ENCODE peak calls at places on chromosomes 7 and 10, in four cellular contexts. A, P, U and M are unnamed samples.

GRCh38 chr7:104795086-104795485 is 218.9 kb upstream of the KMT2E start:
- DNase-seq in A (no peak), P (no peak), U (no peak), M (no peak)

GRCh38 chr10:79188154-79188763 is 119.5 kb downstream of the ZMIZ1 start:
- DNase-seq in U (peak), P (no peak), A (peak), M (no peak)

GRCh38 chr10:20207700-20208099 is 391.5 kb downstream of the PLXDC2 start:
- DNase-seq in U (no peak), A (no peak), P (no peak), M (no peak)

GRCh38 chr10:84538036-84538435 is 209.6 kb downstream of the CCSER2 start:
- DNase-seq in P (no peak), U (no peak), A (no peak), M (no peak)

GRCh38 chr10:122343936-122344335 is 30.6 kb upstream of the PLEKHA1 start:
- DNase-seq in P (no peak), U (no peak), A (no peak), M (no peak)

GRCh38 chr7:19378340-19378704 is 233.1 kb upstream of the FERD3L start:
- DNase-seq in U (no peak), A (no peak), P (no peak), M (no peak)

GRCh38 chr7:73824986-73825385 is 5.8 kb upstream of the CLDN4 start:
- DNase-seq in U (no peak), A (peak), P (no peak), M (peak)

GRCh38 chr7:136015638-136016037 is 38.5 kb upstream of the MTPN start:
- DNase-seq in A (no peak), P (no peak), U (no peak), M (no peak)

GRCh38 chr7:121372376-121373024 is 23.6 kb downstream of the FAM3C start:
- DNase-seq in A (no peak), P (no peak), U (no peak), M (no peak)

GRCh38 chr10:132575320-132576201 is 38.0 kb downstream of the INPP5A start:
- DNase-seq in P (no peak), A (no peak), U (peak), M (peak)

GRCh38 chr10:94997763-94998174 is 59.3 kb downstream of the CYP2C9 start:
- DNase-seq in U (no peak), A (no peak), P (no peak), M (no peak)

GRCh38 chr7:135235841-135236240 is 2.2 kb downstream of the STRA8 start:
- DNase-seq in A (no peak), P (no peak), U (no peak), M (no peak)

GRCh38 chr7:877312-878232 is 1.2 kb downstream of the GET4 start:
- DNase-seq in A (peak), U (peak), P (no peak), M (peak)

GRCh38 chr7:25028370-25028971 is 48.5 kb upstream of the OSBPL3 start:
- DNase-seq in U (peak), A (no peak), P (no peak), M (no peak)

GRCh38 chr10:21700474-21700873 is 166.4 kb downstream of the MLLT10 start:
- DNase-seq in P (no peak), A (no peak), U (no peak), M (no peak)

GRCh38 chr7:11343818-11344413 is 370.2 kb downstream of the PHF14 start:
- DNase-seq in A (no peak), P (no peak), U (peak), M (no peak)

GRCh38 chr7:158357106-158357897 is 230.3 kb downstream of the PTPRN2 start:
- DNase-seq in P (peak), U (no peak), A (no peak), M (no peak)

GRCh38 chr7:153628825-153629224 is 423.4 kb upstream of the DPP6 start:
- DNase-seq in A (no peak), U (no peak), P (no peak), M (no peak)

GRCh38 chr7:30352169-30352568 is 67.8 kb downstream of the ZNRF2 start:
- DNase-seq in P (no peak), U (no peak), A (no peak), M (no peak)

GRCh38 chr7:79308176-79308575 is 145.3 kb downstream of the MAGI2 start:
- DNase-seq in U (peak), P (no peak), A (no peak), M (no peak)

GRCh38 chr7:136074840-136075239 is 97.7 kb upstream of the MTPN start:
- DNase-seq in P (no peak), A (no peak), U (no peak), M (no peak)

GRCh38 chr10:65891073-65891981 is 1034.5 kb upstream of the LRRTM3 start:
- DNase-seq in P (no peak), U (peak), A (no peak), M (no peak)

GRCh38 chr10:62109532-62110293 is 158.9 kb downstream of the RTKN2 start:
- DNase-seq in U (no peak), A (no peak), P (no peak), M (no peak)

GRCh38 chr10:30373596-30374327 is 24.7 kb upstream of the MTPAP start:
- DNase-seq in A (peak), U (no peak), P (peak), M (no peak)

GRCh38 chr7:23418046-23418445 is 52.2 kb downstream of the IGF2BP3 start:
- DNase-seq in U (no peak), P (no peak), A (no peak), M (no peak)

GRCh38 chr10:130902471-130902870 is 409.1 kb downstream of the TCERG1L start:
- DNase-seq in P (no peak), A (no peak), U (no peak), M (no peak)

GRCh38 chr10:52621635-52622079 is 150.9 kb downstream of the MBL2 start:
- DNase-seq in P (no peak), U (no peak), A (no peak), M (no peak)

GRCh38 chr10:114042895-114043531 is 653 bp upstream of the ADRB1 start:
- DNase-seq in P (peak), U (peak), A (peak), M (peak)

GRCh38 chr10:37821237-37821636 is 36.2 kb downstream of the ZNF248 start:
- DNase-seq in P (no peak), A (no peak), U (no peak), M (no peak)

GRCh38 chr7:24706211-24707165 is 50.8 kb downstream of the GSDME start:
- DNase-seq in U (no peak), A (no peak), P (no peak), M (no peak)

GRCh38 chr7:50868426-50869100 is 85.9 kb upstream of the GRB10 start:
- DNase-seq in A (no peak), P (no peak), U (no peak), M (no peak)

GRCh38 chr10:15027741-15028140 is 16.0 kb upstream of the OLAH start:
- DNase-seq in U (no peak), P (no peak), A (no peak), M (no peak)

GRCh38 chr7:140041626-140042385 is 20.9 kb downstream of the PARP12 start:
- DNase-seq in A (no peak), P (no peak), U (no peak), M (no peak)

GRCh38 chr7:137834552-137834951 is 12.2 kb downstream of the DGKI start:
- DNase-seq in U (no peak), A (no peak), P (no peak), M (no peak)

GRCh38 chr7:21428642-21428941 is 709 bp downstream of the SP4 start:
- DNase-seq in U (no peak), A (no peak), P (no peak), M (no peak)

GRCh38 chr7:21430575-21430954 is 2.7 kb downstream of the SP4 start:
- DNase-seq in P (no peak), A (no peak), U (no peak), M (peak)

GRCh38 chr7:21427861-21428641 is at the start of gene SP4:
- DNase-seq in P (peak), U (peak), A (peak), M (peak)

GRCh38 chr7:21429786-21430574 is 2.1 kb downstream of the SP4 start:
- DNase-seq in P (no peak), U (no peak), A (no peak), M (no peak)

GRCh38 chr7:21429021-21429420 is 1.1 kb downstream of the SP4 start:
- DNase-seq in A (no peak), U (no peak), P (no peak), M (no peak)
- H3K4me3 ChIP-seq in A (peak), U (peak), P (peak), M (peak)

DNA sequence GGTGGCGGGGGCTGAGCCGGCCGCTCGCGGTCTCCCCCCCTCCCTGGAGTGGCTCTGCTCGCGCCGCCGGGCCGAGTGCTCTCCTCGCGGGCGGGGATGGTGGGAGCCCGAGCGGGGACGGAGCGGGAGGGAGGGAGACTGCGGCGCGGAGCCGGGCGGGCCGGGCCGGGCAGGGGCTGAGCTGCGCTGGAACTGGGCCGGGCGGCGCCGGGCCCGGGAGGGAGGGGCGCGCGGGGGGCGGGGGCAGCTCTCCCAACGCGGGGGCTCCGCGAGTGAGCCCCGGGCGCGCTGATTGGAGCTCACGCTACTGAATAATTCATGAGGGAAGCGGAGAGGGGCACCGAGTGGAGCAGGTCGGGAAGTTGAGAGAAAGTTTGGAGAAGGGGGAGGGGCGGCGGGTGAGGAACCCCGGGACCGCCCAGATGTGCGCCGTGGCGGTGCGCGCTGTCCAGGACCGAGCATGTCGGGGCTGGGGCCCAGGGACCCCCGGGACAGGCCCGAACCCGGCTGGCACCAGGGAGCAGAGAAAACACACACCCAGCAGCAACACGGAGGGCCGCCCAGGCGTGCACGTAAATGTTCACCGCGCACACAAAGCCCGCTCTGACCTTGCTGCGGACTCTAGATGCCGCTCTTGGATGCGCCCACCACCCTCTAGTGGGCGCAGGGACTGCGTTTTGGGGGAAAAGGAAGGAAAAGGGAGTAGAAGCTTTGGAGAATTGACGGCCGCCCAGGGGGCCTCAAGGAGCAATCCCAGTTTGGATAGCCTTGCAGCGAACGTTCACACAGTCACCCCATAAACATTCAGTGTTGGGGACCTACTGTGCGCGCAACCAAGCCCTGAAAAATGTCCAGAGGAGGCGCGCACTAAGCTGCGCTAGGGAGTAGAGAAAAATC is at the start of gene EPHB4:
- DNase-seq in U (peak), P (peak), A (peak), M (peak)
- TF ChIP-seq CTCF in U (peak), P (no peak), A (peak), M (no peak)

DNA sequence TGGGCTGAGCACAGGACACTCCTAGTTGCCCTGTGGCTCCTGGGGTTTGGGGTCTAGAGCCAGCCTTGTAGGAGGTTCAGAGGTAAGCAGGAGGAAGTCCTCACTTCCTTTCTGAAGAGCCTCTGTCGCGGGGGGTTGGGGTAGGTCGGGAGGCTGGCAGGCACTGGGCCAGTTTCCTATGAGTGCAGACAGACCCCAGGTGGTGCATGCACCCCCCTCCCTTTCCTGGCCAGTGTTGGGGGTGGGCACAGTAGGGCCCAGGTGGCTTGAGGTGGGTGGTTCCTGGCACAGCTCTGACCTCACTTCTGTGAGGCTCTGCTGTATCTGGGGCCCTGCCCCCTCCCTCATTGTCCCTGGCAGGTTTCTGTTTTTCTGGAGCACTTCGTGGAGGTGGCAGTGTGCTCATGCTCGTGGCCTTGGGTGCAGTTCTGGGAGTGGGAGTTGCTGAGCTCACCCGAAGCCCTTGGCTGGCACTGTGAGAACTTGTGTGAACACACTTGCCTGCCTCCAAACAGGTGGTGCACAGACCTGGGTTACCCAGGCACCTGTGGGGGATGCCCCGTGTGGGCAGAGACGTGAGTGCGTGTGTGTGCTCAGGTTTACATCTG is 1.8 kb downstream of the PALD1 start:
- DNase-seq in P (no peak), U (no peak), A (no peak), M (peak)
- H3K4me3 ChIP-seq in P (peak), U (no peak), A (peak), M (peak)

DNA sequence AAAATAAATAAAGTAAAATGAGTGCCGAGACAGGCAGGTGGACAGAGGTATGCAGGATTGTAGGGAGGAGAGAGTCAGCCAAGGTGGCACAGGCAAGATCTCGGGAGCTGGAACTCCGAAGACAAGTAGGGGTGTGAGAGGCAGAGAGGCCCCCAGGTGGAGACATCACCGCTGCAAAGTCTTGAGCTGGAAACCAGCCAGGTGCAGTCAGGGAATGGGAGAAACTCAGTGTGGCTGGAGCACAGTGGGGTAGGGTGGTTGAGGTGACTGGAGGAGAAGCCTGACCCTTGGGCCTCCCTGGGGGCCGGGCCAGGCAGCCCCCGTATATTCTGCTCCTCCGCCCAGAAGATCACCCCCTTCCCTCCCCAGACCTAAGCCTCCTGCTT is 4.2 kb downstream of the EPHB4 start:
- DNase-seq in A (no peak), P (no peak), U (no peak), M (no peak)
- TF ChIP-seq CTCF in A (no peak), P (no peak), U (no peak), M (no peak)

DNA sequence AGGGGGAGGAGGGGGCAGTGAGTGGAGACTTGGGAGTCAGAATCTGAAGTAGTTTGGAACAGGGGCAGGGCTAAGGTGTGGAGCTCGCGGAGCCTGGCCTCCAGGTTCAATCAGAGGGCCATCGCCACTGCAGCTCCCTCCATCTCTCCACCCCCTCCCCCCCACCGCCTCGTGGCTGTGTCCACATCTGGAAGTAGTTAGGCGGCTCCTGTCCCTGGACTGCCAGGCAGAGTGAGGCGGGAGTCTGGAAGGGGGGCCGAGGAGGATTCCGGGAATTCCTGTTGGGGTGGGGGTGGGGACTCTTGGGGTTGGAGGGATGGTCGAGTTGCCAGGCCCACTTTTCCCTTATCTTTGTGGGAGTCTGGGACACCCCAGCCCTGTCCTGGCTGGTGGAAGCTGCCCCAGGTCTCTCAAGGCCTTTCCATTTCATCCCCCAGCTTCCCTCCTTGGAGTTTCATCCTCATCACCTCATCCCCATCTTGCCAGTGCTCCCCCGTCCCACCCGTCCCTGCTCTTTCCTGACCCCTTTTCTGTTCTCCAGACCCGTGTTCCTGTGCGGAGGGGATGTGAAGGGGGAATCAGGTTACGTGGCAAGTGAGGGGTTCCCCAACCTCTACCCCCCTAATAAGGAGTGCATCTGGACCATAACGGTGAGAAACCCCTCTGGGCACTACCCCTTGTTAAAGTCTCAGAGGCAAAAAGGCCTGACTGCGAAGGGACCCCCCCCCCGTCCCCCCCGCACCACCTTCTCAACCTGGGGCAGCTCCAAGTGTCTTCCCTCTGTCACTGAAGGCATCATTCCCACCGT is 930 bp downstream of the PCOLCE start:
- DNase-seq in U (peak), P (peak), A (peak), M (no peak)
- H3K4me3 ChIP-seq in U (peak), P (peak), A (peak), M (no peak)

GRCh38 chr10:76085773-76086570 is 654.5 kb downstream of the LRMDA start:
- DNase-seq in P (no peak), U (no peak), A (no peak), M (no peak)

GRCh38 chr10:76082956-76083355 is 651.5 kb downstream of the LRMDA start:
- DNase-seq in U (no peak), P (no peak), A (no peak), M (no peak)

GRCh38 chr10:76089626-76090185 is 658.3 kb downstream of the LRMDA start:
- DNase-seq in P (no peak), A (no peak), U (no peak), M (no peak)

GRCh38 chr10:76085002-76085401 is 653.6 kb downstream of the LRMDA start:
- DNase-seq in U (no peak), A (no peak), P (no peak), M (no peak)

DNA sequence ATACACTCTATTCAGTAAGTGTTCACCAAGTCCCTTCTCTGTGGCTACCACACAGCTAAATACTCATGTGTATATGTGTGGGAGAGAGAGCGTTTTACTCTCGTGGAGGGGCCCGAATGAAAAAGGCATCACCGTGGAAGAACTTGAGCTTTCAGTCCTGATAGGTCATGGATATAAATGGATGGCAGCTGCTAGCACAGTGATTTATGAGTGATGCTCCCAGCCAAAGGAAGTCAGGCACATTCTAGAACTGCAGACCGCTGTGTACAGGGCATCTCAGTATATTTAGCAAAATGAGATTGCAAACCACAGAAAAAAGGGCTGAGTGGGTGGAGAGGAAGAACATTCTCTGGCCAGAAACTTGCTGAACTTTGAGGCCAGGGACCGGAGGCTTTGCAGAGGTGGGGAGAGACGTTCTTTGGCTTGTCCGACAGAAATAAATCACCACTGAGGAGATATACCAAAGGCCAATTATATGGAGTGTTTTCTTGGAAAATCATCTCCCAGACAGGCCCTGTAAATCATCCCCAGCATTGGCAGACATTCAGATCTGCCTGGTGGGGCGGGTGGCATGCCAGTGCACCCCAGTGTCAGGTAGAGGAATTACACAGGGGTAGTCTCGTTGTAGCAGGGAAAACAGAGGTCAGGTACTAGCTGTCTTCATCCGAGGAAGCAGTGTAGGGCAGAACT is 655.3 kb downstream of the LRMDA start:
- DNase-seq in U (peak), A (no peak), P (peak), M (no peak)
- TF ChIP-seq CTCF in U (peak), A (peak), P (peak), M (no peak)